ENCODE peak calls at places on chromosome 12, in six cellular contexts. S is mammary epithelial cell, L is cardiac muscle cell, Z is endothelial cell, R is lung, D is fibroblast of the aortic adventitia. K is an unnamed sample.

GRCh38 chr12:58934528-58934927 is 14.2 kb upstream of the LRIG3 start:
- DNase-seq in S (no peak), L (no peak), Z (no peak), R (no peak), D (no peak), K (no peak)

GRCh38 chr12:121214855-121215745 is 5.2 kb downstream of the P2RX4 start:
- DNase-seq in S (peak; percentile 77), L (no peak), Z (no peak), R (no peak), D (peak; percentile 87), K (peak; percentile 76)

GRCh38 chr12:27236498-27236897 is 7.6 kb upstream of the STK38L start:
- DNase-seq in S (peak; percentile 29), L (no peak), Z (no peak), R (no peak), D (peak; percentile 32), K (no peak)

GRCh38 chr12:92547906-92548305 is 154.9 kb upstream of the PLEKHG7 start:
- DNase-seq in S (no peak), L (no peak), Z (no peak), R (no peak), D (no peak), K (no peak)

GRCh38 chr12:70366581-70367267 is 634 bp downstream of the KCNMB4 start:
- DNase-seq in S (peak; percentile 61), L (peak; percentile 72), Z (peak; percentile 49), R (no peak), D (peak; percentile 14), K (peak; percentile 66)

GRCh38 chr12:122501489-122501989 is 807 bp upstream of the ZCCHC8 start:
- DNase-seq in S (no peak), L (no peak), Z (no peak), R (no peak), D (no peak), K (no peak)

GRCh38 chr12:118986043-118986442 is 4.7 kb downstream of the SRRM4 start:
- DNase-seq in S (no peak), L (no peak), Z (no peak), R (no peak), D (no peak), K (no peak)

GRCh38 chr12:122363782-122364181 is 58.7 kb downstream of the CLIP1 start:
- DNase-seq in S (no peak), L (no peak), Z (no peak), R (no peak), D (peak; percentile 38), K (no peak)

GRCh38 chr12:43428088-43428600 is 123.9 kb downstream of the ADAMTS20 start:
- DNase-seq in S (no peak), L (no peak), Z (no peak), R (no peak), D (no peak), K (no peak)

GRCh38 chr12:89932950-89933349 is 224.3 kb upstream of the ATP2B1 start:
- DNase-seq in S (peak; percentile 63), L (no peak), Z (no peak), R (no peak), D (peak; percentile 19), K (no peak)

GRCh38 chr12:131942671-131943070 is 7.1 kb upstream of the EP400 start:
- DNase-seq in S (no peak), L (no peak), Z (no peak), R (no peak), D (no peak), K (no peak)

GRCh38 chr12:104360157-104360556 is 56.6 kb downstream of the EID3 start:
- DNase-seq in S (no peak), L (no peak), Z (no peak), R (no peak), D (peak; percentile 86), K (no peak)

GRCh38 chr12:125186471-125187147 is 121.4 kb downstream of the AACS start:
- DNase-seq in S (peak; percentile 20), L (no peak), Z (no peak), R (no peak), D (peak; percentile 12), K (peak; percentile 15)

GRCh38 chr12:125185311-125185739 is 120.1 kb downstream of the AACS start:
- DNase-seq in S (no peak), L (peak; percentile 52), Z (peak; percentile 26), R (no peak), D (no peak), K (no peak)

GRCh38 chr12:125187148-125187733 is 122.0 kb downstream of the AACS start:
- DNase-seq in S (no peak), L (peak; percentile 71), Z (peak; percentile 32), R (no peak), D (peak; percentile 18), K (peak; percentile 28)

GRCh38 chr12:125184213-125184952 is 119.1 kb downstream of the AACS start:
- DNase-seq in S (no peak), L (no peak), Z (no peak), R (no peak), D (no peak), K (no peak)

GRCh38 chr12:125185740-125186470 is 120.7 kb downstream of the AACS start:
- DNase-seq in S (peak; percentile 69), L (peak; percentile 92), Z (peak; percentile 80), R (peak; percentile 61), D (peak; percentile 63), K (peak; percentile 89)
- TF ChIP-seq CTCF in S (no peak), L (peak; percentile 20), Z (peak; percentile 35), R (no peak), D (peak; percentile 44), K (peak; percentile 72)

GRCh38 chr12:820336-820735 is 68.0 kb downstream of the WNK1 start:
- DNase-seq in S (no peak), L (no peak), Z (no peak), R (no peak), D (no peak), K (no peak)

GRCh38 chr12:823043-823698 is 70.8 kb downstream of the WNK1 start:
- DNase-seq in S (no peak), L (no peak), Z (no peak), R (no peak), D (no peak), K (no peak)

GRCh38 chr12:817941-818600 is 65.7 kb downstream of the WNK1 start:
- DNase-seq in S (no peak), L (no peak), Z (no peak), R (no peak), D (no peak), K (no peak)

GRCh38 chr12:818733-819132 is 66.4 kb downstream of the WNK1 start:
- DNase-seq in S (no peak), L (no peak), Z (no peak), R (no peak), D (peak; percentile 30), K (no peak)
- TF ChIP-seq CTCF in S (no peak), L (no peak), Z (peak; percentile 21), R (no peak), D (peak; percentile 29), K (no peak)

GRCh38 chr12:4858385-4858784 is 51.3 kb upstream of the KCNA1 start:
- DNase-seq in S (no peak), L (peak; percentile 75), Z (peak; percentile 42), R (no peak), D (no peak), K (no peak)
- TF ChIP-seq CTCF in S (no peak), L (no peak), Z (no peak), R (no peak), D (no peak), K (no peak)

DNA sequence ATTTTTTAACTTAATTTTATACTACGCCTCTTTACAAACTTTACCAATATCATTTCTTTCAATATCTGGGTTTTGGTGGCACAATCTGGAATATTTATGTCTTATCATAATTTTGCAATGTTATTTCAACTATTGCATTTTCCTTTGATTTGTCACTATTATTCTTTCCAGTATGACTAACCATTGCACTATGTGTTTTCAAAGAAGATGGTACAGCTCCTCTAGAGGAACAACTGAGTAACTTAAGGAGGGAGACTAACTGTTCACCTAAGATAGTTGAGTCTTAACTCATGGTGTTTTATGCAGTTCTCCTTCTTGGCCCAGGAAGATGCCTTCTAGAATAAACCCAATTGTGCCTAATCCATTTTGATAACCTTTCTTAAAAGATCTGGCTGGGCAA is 60.5 kb upstream of the KIF21A start:
- DNase-seq in S (peak; percentile 68), L (no peak), Z (no peak), R (no peak), D (peak; percentile 74), K (no peak)
- TF ChIP-seq CTCF in S (peak; percentile 62), L (peak; percentile 45), Z (no peak), R (no peak), D (peak; percentile 54), K (no peak)

GRCh38 chr12:113837528-113838296 is 128.4 kb downstream of the RBM19 start:
- DNase-seq in S (no peak), L (no peak), Z (no peak), R (no peak), D (no peak), K (no peak)
- TF ChIP-seq CTCF in S (no peak), L (peak; percentile 30), Z (no peak), R (no peak), D (peak; percentile 30), K (peak; percentile 23)